ENCODE peak calls at places on chromosomes 2 and 18, in nine cellular contexts. W is heart left ventricle; P is left cardiac atrium; U is mucosa of descending colon; X is sciatic nerve; C is natural killer cell; E is upper lobe of left lung; M is heart right ventricle; B is activated T-cell treated with anti-CD3 and anti-CD28 coated beads, Interleukin-2, amount 50 U/mL, for 4 hours. N is an unnamed sample.

GRCh38 chr2:84963692-84964405 is 7.1 kb upstream of the KCMF1 start:
- ATAC-seq in P (peak), E (peak), M (no peak), U (peak), W (peak), X (no peak), B (no peak), C (no peak), N (no peak)

GRCh38 chr2:100283724-100284501 is 38.4 kb downstream of the LONRF2 start:
- ATAC-seq in B (no peak), X (no peak), M (no peak), C (no peak), E (no peak), P (no peak), W (no peak), U (no peak), N (no peak)

GRCh38 chr2:54999182-54999581 is 51.1 kb downstream of the RTN4 start:
- ATAC-seq in C (no peak), X (no peak), M (no peak), E (no peak), W (peak), B (no peak), P (no peak), U (no peak), N (no peak)

GRCh38 chr18:31744661-31745060 is 16.0 kb downstream of the SLC25A52 start:
- ATAC-seq in X (no peak), P (no peak), E (no peak), U (no peak), B (no peak), M (no peak), C (no peak), W (no peak), N (no peak)

GRCh38 chr18:78136986-78137385 is 842.6 kb upstream of the SALL3 start:
- ATAC-seq in U (no peak), C (no peak), P (no peak), E (no peak), W (no peak), X (no peak), M (no peak), B (no peak), N (no peak)

GRCh38 chr18:69720422-69720821 is 227.3 kb downstream of the CD226 start:
- ATAC-seq in U (no peak), M (no peak), E (no peak), P (no peak), C (no peak), W (no peak), X (no peak), B (no peak), N (no peak)

GRCh38 chr2:42975358-42975717 is 183.0 kb upstream of the HAAO start:
- ATAC-seq in W (peak), X (peak), B (no peak), E (peak), P (peak), U (no peak), M (peak), C (no peak), N (no peak)

GRCh38 chr2:236976271-236977120 is 109.2 kb upstream of the COPS8 start:
- ATAC-seq in W (no peak), M (no peak), B (no peak), E (no peak), U (no peak), P (no peak), X (peak), C (no peak), N (no peak)

GRCh38 chr2:98333922-98334321 is 12.3 kb upstream of the CNGA3 start:
- ATAC-seq in M (no peak), E (no peak), U (no peak), C (no peak), P (no peak), W (no peak), X (no peak), B (no peak), N (no peak)

GRCh38 chr18:59054892-59055291 is 84.8 kb upstream of the SEC11C start:
- ATAC-seq in U (no peak), C (no peak), M (no peak), P (no peak), B (no peak), X (peak), E (no peak), W (peak), N (no peak)

GRCh38 chr2:109134741-109135571 is 6.0 kb downstream of the SH3RF3 start:
- ATAC-seq in P (no peak), M (no peak), B (no peak), C (no peak), U (no peak), X (no peak), W (no peak), E (no peak), N (no peak)

GRCh38 chr2:240594511-240595380 is 8.2 kb downstream of the CAPN10 start:
- ATAC-seq in X (peak), W (no peak), C (no peak), U (no peak), E (no peak), M (no peak), P (no peak), B (no peak), N (no peak)

GRCh38 chr2:85215074-85216050 is 82.2 kb downstream of the TCF7L1 start:
- ATAC-seq in U (peak), P (peak), X (peak), B (no peak), E (no peak), C (no peak), M (peak), W (peak), N (no peak)

GRCh38 chr18:46910856-46911255 is 6.5 kb downstream of the PIAS2 start:
- ATAC-seq in U (no peak), M (no peak), P (no peak), W (no peak), B (no peak), X (no peak), E (no peak), C (no peak), N (no peak)

GRCh38 chr2:216283038-216283900 is 89.0 kb downstream of the MARCHF4 start:
- ATAC-seq in X (no peak), E (no peak), C (no peak), M (no peak), B (no peak), W (no peak), P (no peak), U (no peak), N (peak)

GRCh38 chr2:127568128-127568527 is 32.6 kb downstream of the MYO7B start:
- ATAC-seq in E (no peak), W (no peak), B (no peak), U (no peak), P (no peak), X (no peak), C (no peak), M (no peak), N (no peak)

GRCh38 chr2:71154798-71155197 is 24.4 kb downstream of the MPHOSPH10 start:
- ATAC-seq in W (no peak), M (no peak), B (no peak), U (peak), X (no peak), E (no peak), C (no peak), P (no peak), N (peak)